ENCODE peak calls at places on chromosome 13, in four cellular contexts. E is K562, D is HepG2, O is WTC11. W is an unnamed sample.

GRCh38 chr13:111948811-111949210 is 118.1 kb upstream of the SOX1 start:
- DNase-seq in E (no peak), D (no peak), O (no peak), W (no peak)

GRCh38 chr13:113843864-113844556 is 19.9 kb downstream of the GAS6 start:
- DNase-seq in E (no peak), D (no peak), O (no peak), W (no peak)

GRCh38 chr13:32426191-32426980 is 1.5 kb downstream of the N4BP2L1 start:
- DNase-seq in E (no peak), D (no peak), O (no peak), W (peak)

GRCh38 chr13:60229708-60230272 is 66.1 kb upstream of the DIAPH3 start:
- DNase-seq in E (peak), D (no peak), O (no peak), W (no peak)

GRCh38 chr13:112624040-112624439 is 36.1 kb upstream of the TUBGCP3 start:
- DNase-seq in E (no peak), D (no peak), O (no peak), W (no peak)

GRCh38 chr13:90455861-90456260 is 891.6 kb upstream of the MIR17HG start:
- DNase-seq in E (no peak), D (no peak), O (no peak), W (no peak)

GRCh38 chr13:19152403-19152802 is 29.2 kb downstream of the TUBA3C start:
- DNase-seq in E (no peak), D (no peak), O (no peak), W (no peak)

GRCh38 chr13:36329355-36329754 is 16.8 kb downstream of the SPART start:
- DNase-seq in E (no peak), D (no peak), O (no peak), W (no peak)

GRCh38 chr13:32205426-32206096 is 109.6 kb downstream of the ZAR1L start:
- DNase-seq in E (no peak), D (no peak), O (no peak), W (no peak)

GRCh38 chr13:108342369-108343289 is 73.1 kb downstream of the TNFSF13B start:
- DNase-seq in E (peak), D (peak), O (no peak), W (peak)

GRCh38 chr13:91726666-91727065 is 328.2 kb downstream of the GPC5 start:
- DNase-seq in E (no peak), D (no peak), O (no peak), W (no peak)

GRCh38 chr13:46947425-46948191 is 50.8 kb upstream of the HTR2A start:
- DNase-seq in E (no peak), D (no peak), O (no peak), W (no peak)

GRCh38 chr13:97182065-97182890 is 39.9 kb upstream of the MBNL2 start:
- DNase-seq in E (no peak), D (no peak), O (no peak), W (no peak)

GRCh38 chr13:97185291-97185690 is 36.8 kb upstream of the MBNL2 start:
- DNase-seq in E (no peak), D (no peak), O (no peak), W (no peak)

GRCh38 chr13:97189943-97190342 is 32.2 kb upstream of the MBNL2 start:
- DNase-seq in E (no peak), D (no peak), O (no peak), W (no peak)

GRCh38 chr13:97188207-97188606 is 33.9 kb upstream of the MBNL2 start:
- DNase-seq in E (no peak), D (no peak), O (no peak), W (no peak)

DNA sequence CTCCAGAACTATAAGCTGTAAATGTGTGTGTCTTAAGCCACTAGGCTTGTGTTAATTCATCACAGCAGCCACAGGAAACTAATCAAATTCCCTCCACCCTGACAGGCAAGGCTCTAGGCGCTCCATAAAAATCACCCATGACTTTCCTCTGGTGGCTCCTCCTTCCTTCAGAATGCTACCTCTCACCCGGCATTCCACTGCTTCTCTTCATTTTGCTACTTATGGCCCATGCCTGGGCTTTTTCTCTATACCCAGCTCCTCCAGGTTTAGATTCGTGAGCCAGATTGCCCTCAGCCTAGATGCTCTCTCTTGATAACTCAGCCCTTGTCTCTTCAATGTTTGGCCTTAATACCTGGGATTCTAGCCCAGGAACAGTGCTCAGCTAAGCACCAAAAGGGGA is 36.4 kb upstream of the MBNL2 start:
- DNase-seq in E (no peak), D (no peak), O (no peak), W (no peak)
- TF ChIP-seq CBFB in E (no peak), D (no peak), O (no peak), W (no peak)

GRCh38 chr13:68522184-68522583 is 1292.0 kb upstream of the PCDH9 start:
- DNase-seq in E (no peak), D (no peak), O (no peak), W (no peak)

DNA sequence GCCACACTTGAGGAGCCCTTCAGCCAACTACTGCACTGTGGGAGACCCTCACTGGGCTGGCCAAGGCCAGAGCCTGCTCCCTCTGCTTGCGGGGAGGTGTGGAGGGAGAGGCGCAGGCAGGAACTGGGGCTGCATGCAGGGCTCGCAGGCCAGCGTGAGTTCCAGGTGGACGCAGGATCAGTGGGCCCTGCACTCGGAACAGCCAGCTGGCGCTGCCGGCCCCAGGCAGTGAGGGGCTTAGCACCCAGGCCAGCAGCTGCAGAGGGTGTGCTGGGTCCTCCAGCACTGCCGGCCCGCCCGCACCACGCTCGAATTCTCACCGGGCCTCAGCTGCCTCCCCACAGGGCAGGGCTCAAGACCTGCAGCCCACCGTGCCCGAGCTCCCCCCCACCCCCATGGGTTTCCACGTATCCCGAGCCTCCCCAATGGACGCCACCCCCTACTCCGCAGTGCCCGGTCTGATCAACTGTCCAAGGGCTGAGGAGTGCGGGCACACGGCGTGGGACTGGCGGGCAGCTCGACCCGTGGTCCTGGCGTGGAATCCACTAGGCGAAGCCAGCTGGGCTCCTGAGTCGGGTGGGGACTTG is 1293.8 kb upstream of the PCDH9 start:
- DNase-seq in E (no peak), D (no peak), O (no peak), W (no peak)
- TF ChIP-seq CBFB in E (no peak), D (no peak), O (no peak), W (no peak)

GRCh38 chr13:30135351-30135750 is 172.0 kb downstream of the KATNAL1 start:
- DNase-seq in E (no peak), D (no peak), O (no peak), W (no peak)

GRCh38 chr13:30135868-30136267 is 171.5 kb downstream of the KATNAL1 start:
- DNase-seq in E (no peak), D (no peak), O (no peak), W (no peak)

GRCh38 chr13:30140973-30141372 is 166.4 kb downstream of the KATNAL1 start:
- DNase-seq in E (no peak), D (no peak), O (no peak), W (no peak)

GRCh38 chr13:30141773-30142501 is 165.4 kb downstream of the KATNAL1 start:
- DNase-seq in E (no peak), D (no peak), O (no peak), W (no peak)

DNA sequence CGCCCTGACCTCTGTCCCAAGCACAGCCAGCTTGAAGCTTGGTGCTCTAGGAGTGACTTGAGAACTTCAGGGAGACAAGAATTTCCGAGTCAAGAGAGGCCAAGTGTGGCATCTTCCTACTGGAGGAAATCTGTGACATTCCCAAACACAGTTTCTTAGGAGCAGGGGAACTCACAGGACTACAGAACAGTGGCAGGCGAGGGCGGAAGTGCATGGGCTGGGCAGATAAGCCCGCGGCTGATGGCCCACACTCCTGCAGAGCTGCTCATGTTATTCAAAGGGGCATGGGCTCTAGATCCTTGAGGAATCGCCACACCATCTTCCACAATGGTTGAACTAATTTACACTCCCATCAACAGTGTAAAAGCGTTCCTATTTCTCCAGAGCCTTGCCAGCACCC is 168.8 kb downstream of the KATNAL1 start:
- DNase-seq in E (no peak), D (no peak), O (no peak), W (no peak)
- TF ChIP-seq CBFB in E (no peak), D (no peak), O (no peak), W (no peak)

GRCh38 chr13:110109910-110110309 is 197.0 kb downstream of the COL4A1 start:
- DNase-seq in E (no peak), D (no peak), O (no peak), W (no peak)
- TF ChIP-seq CBFB in E (no peak), D (no peak), O (no peak), W (no peak)

DNA sequence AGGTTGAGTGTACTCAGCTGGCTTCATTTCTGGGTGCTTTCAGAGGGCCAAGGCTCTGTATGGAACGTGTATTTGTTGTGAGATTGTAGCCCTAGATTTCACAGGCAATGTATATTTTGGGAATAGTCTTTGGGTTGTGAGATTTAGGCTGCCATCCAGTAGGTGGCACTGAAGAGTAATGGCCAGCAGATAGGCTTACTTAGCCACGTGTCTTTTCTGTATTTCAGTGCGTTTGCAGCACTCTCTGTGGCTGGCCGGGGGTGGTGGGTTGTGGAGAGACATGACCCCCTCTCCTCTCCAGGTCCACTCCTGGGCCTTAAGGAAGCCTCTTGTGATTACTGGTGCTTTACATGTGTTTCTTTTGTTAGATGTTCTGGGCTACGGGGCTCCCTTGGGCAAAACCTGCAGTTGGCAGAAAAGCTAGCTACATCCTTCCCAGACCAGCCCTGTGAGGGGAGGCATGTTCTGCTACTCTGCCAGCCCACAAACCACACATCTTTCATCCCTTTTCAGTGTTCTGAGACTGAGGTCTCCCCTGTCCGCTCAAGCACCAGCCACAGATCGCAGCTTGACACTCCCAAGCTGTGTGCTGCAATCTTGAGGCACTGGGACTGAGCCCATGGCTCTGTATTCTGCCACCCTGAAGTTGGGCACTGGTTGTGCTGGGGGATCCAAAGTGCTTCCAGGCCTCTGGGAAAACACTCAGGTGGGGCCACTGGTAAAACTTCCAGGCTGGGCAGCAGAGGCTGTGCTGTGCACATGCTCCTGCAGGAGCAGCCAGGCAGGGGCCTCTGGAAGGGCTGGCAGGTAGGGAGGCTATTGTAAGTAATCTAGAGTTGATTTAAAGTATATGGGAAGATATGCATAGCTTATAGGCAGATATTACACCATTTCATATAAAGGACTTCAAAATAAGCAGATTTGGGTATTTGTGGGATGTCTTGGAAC is 1096.8 kb upstream of the PCDH20 start:
- DNase-seq in E (peak), D (peak), O (peak), W (peak)
- TF ChIP-seq CBFB in E (no peak), D (no peak), O (no peak), W (no peak)

GRCh38 chr13:27962128-27962841 is 6.8 kb downstream of the CDX2 start:
- DNase-seq in E (no peak), D (peak), O (no peak), W (no peak)

GRCh38 chr13:27961227-27962085 is 7.7 kb downstream of the CDX2 start:
- DNase-seq in E (no peak), D (peak), O (peak), W (no peak)

GRCh38 chr13:27964741-27965323 is 4.3 kb downstream of the CDX2 start:
- DNase-seq in E (no peak), D (no peak), O (no peak), W (no peak)

GRCh38 chr13:27965343-27965739 is 3.8 kb downstream of the CDX2 start:
- DNase-seq in E (no peak), D (no peak), O (no peak), W (no peak)

DNA sequence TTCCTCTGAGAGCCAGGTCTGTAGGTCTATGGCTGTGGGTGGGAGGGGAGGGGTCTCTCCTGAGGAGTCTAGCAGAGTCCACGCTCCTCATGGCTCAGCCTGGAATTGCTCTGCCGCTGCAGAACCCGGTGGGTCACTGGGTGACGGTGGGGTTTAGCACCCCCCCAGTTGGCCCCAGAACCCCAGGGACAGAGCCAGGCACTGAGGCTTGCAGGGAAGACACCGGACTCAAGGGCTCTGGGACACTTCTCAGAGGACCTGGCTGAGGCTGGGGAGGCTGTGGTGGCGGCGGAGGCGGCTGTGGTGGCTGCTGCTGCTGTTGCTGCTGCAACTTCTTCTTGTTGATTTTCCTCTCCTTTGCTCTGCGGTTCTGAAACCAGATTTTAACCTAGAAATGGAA is 6.1 kb downstream of the CDX2 start:
- DNase-seq in E (no peak), D (no peak), O (no peak), W (no peak)
- TF ChIP-seq CBFB in E (no peak), D (no peak), O (no peak), W (no peak)

DNA sequence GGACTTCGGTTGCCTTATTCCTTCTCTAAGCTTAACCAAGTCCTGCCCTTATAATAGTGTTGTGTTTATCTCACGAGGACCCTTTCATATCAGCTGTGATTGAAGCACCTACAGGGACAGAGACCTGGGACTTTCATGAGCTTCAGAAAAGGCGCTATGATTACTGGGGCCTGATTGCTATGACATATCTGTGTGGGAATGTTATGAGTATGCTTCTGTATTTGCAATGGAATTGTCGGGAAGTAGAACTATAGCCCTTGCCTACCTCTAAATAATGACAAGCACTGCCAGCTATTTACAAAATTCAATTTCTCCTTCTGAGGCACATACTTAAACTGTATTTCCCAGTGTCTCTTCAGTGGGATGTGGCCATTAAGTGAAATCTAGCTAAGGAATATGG is 191.5 kb downstream of the LHFPL6 start:
- DNase-seq in E (no peak), D (no peak), O (no peak), W (no peak)
- TF ChIP-seq CBFB in E (no peak), D (no peak), O (no peak), W (no peak)

DNA sequence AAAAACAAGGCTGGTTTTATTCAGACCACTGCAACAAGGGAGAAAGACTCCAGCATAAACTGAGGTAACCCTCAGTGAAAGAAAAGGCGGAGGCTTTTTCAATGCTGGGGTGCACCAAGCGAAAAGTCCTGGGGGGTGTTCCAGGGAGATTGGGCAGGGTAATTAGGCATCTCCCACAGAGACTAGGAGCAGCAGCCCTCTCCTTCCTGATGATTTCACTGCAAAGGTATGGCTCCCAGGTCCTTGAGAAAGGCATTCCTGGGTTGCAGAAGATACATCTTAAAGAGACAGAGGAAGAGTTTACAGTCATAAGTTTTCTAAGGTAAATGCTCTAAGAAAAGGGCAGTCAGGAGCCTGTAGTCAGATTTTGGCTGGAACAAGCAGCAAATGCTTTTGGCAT is 412.0 kb downstream of the FOXO1 start:
- DNase-seq in E (no peak), D (no peak), O (no peak), W (no peak)
- TF ChIP-seq CBFB in E (no peak), D (no peak), O (no peak), W (no peak)

GRCh38 chr13:73129023-73129422 is 70.2 kb downstream of the KLF5 start:
- DNase-seq in E (no peak), D (no peak), O (no peak), W (no peak)
- TF ChIP-seq CBFB in E (no peak), D (no peak), O (no peak), W (no peak)

W was measured in GM12878.